ENCODE peak calls at places on chromosomes 11 and 22, in six cellular contexts. I is K562, L is HCT116, C is GM12878, Z is H1, H is SK-N-SH. D is an unnamed sample.

GRCh38 chr22:19811811-19812771 is 42.6 kb downstream of the GNB1L start:
- DNase-seq in H (peak), Z (peak), I (no peak), L (no peak), C (no peak), D (no peak)

GRCh38 chr11:131734871-131735270 is 364.5 kb downstream of the NTM start:
- DNase-seq in H (no peak), I (no peak), L (no peak), Z (no peak), C (no peak), D (no peak)

GRCh38 chr11:117315285-117316196 is 515 bp downstream of the BACE1 start:
- DNase-seq in Z (no peak), C (no peak), L (no peak), I (no peak), H (no peak), D (no peak)

GRCh38 chr11:119909495-119909894 is 180.5 kb upstream of the NECTIN1 start:
- DNase-seq in I (no peak), C (no peak), H (no peak), Z (no peak), L (no peak), D (no peak)

GRCh38 chr22:20750461-20751184 is 23.3 kb upstream of the SERPIND1 start:
- DNase-seq in L (no peak), I (no peak), Z (no peak), C (peak), H (no peak), D (no peak)

GRCh38 chr11:36609383-36609782 is 11.3 kb upstream of the RAG2 start:
- DNase-seq in Z (no peak), C (no peak), H (no peak), I (no peak), L (no peak), D (no peak)

GRCh38 chr11:133964946-133965632 is 8.3 kb upstream of the IGSF9B start:
- DNase-seq in C (no peak), L (no peak), I (no peak), Z (no peak), H (no peak), D (no peak)

GRCh38 chr22:20015971-20016733 is 471 bp downstream of the ARVCF start:
- DNase-seq in Z (peak), I (peak), C (no peak), L (no peak), H (peak), D (peak)

GRCh38 chr11:44617671-44618461 is 52.4 kb downstream of the CD82 start:
- DNase-seq in H (no peak), C (no peak), Z (no peak), I (no peak), L (no peak), D (no peak)

GRCh38 chr11:68370211-68371111 is 58.1 kb downstream of the LRP5 start:
- DNase-seq in L (no peak), C (peak), I (no peak), H (peak), Z (no peak), D (no peak)

GRCh38 chr11:120431633-120432032 is 79.9 kb upstream of the GRIK4 start:
- DNase-seq in C (no peak), H (peak), I (peak), Z (no peak), L (peak), D (peak)

GRCh38 chr11:46930089-46930488 is 6.5 kb upstream of the CSTPP1 start:
- DNase-seq in L (no peak), I (no peak), C (no peak), Z (no peak), H (no peak), D (peak)

GRCh38 chr11:75762885-75763284 is 5.7 kb upstream of the DGAT2 start:
- DNase-seq in I (no peak), L (no peak), H (no peak), C (no peak), Z (no peak), D (peak)

GRCh38 chr22:20562607-20563463 is 55.4 kb downstream of the MED15 start:
- DNase-seq in I (no peak), H (no peak), Z (no peak), L (no peak), C (no peak), D (no peak)

GRCh38 chr11:122756417-122756816 is 81.9 kb upstream of the CRTAM start:
- DNase-seq in L (no peak), C (no peak), I (no peak), Z (no peak), H (no peak), D (no peak)

GRCh38 chr11:118789501-118790356 is 1.2 kb downstream of the DDX6 start:
- DNase-seq in L (no peak), H (no peak), C (peak), I (no peak), Z (peak), D (no peak)

GRCh38 chr11:59582006-59582405 is 33.6 kb downstream of the OSBP start:
- DNase-seq in C (no peak), L (no peak), I (no peak), H (no peak), Z (no peak), D (no peak)

GRCh38 chr11:116725434-116726221 is 47.2 kb downstream of the BUD13 start:
- DNase-seq in Z (no peak), H (no peak), L (no peak), C (no peak), I (no peak), D (no peak)

GRCh38 chr11:61115498-61116224 is 13.4 kb downstream of the CD5 start:
- DNase-seq in I (no peak), L (no peak), Z (no peak), H (no peak), C (no peak), D (no peak)

GRCh38 chr11:94150056-94150455 is 21.4 kb downstream of the PANX1 start:
- DNase-seq in L (no peak), H (no peak), I (no peak), Z (no peak), C (no peak), D (no peak)

GRCh38 chr11:101288392-101288791 is 158.8 kb upstream of the PGR start:
- DNase-seq in C (no peak), H (no peak), Z (no peak), I (no peak), L (no peak), D (no peak)

GRCh38 chr11:119723952-119724325 is 5.1 kb downstream of the NECTIN1 start:
- DNase-seq in Z (no peak), H (no peak), L (no peak), C (no peak), I (no peak), D (no peak)

GRCh38 chr11:95715777-95716241 is 73.8 kb downstream of the FAM76B start:
- DNase-seq in Z (no peak), C (peak), L (no peak), H (no peak), I (no peak), D (peak)

DNA sequence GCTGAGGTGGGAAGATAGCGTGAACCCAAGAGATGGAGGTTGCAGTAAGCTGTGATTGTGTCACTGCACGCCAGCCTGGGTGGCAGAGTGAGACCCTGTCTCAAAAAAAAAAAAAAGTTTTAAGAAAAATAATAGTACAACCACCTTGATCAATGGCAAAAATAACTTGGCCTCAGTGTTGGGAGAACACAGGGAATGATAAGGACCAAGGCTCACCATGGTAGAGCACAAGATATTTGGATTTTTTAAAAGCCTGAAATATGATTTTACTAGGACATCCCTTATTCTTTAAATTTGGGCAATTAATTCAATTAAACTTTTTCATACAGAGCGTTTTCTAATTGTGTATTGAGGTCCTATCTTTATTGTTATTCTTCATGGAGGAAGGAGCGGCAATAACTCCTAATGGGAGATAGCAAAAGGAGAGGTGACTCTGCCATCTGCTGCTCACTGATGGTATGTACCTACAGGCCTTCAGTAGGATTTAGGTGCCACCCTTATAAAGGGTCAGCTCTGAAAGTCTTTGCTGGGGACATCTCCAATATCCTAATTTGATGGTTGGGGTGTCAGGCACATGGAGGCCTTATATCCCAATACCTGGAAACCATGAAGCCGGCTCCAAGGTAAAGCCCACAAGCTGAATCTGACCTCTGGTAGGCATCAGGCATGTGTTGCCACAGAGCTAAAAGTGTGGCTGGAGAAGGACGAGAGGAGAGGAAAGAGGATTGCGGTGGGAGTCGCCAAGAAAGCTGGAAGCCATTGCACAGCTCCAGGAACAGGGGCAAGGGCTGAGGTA is 21.9 kb upstream of the POLD3 start:
- DNase-seq in L (peak), C (no peak), Z (peak), H (peak), I (peak), D (peak)
- TF ChIP-seq YY1 in L (peak), C (no peak), Z (no peak), H (no peak), I (no peak), D (no peak)

GRCh38 chr11:127943763-127944162 is 643.6 kb downstream of the ETS1 start:
- DNase-seq in L (no peak), C (no peak), H (no peak), I (no peak), Z (no peak), D (no peak)
- TF ChIP-seq YY1 in L (no peak), C (no peak), H (no peak), I (no peak), Z (no peak), D (no peak)

DNA sequence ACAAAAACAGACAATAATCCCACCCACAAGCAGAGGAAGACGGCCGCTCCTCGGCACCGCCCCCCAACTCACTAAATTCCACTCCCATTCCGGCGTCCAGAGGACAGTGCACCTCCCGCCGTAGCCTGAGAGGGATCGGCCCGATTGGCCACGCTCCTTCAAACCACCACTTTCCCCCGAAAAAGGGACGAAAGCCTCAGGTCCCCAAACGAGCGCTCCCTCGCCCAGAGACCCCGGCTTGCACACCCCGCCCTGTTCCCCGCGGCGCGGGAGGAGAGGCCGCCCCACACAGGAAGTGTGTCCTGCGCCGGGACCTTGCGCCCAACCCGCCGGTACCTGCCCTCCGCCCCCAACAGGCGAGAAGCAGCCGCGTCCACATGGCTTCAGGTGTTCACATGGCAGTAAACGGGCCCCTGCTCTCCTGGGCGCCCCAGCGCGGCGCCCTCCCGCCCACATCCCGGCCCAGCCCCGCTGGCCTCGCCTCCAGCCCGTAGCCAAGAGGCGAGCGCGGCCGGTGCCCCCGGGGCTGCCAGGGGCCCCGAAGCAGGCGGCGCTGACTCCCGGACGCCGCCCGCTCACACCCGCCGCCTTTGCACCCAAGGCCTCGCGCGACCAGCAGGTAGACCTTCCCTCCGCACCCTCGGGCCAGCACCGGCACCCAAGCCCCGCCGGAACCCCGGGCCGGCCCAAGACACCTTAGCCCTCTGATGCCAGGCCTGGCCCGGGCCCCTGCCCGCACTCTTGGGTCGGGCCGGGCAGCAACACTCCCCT is 861 bp downstream of the TCF20 start:
- DNase-seq in Z (peak), H (peak), C (no peak), I (peak), L (peak), D (peak)
- TF ChIP-seq YY1 in Z (no peak), H (no peak), C (peak), I (no peak), L (no peak), D (no peak)

DNA sequence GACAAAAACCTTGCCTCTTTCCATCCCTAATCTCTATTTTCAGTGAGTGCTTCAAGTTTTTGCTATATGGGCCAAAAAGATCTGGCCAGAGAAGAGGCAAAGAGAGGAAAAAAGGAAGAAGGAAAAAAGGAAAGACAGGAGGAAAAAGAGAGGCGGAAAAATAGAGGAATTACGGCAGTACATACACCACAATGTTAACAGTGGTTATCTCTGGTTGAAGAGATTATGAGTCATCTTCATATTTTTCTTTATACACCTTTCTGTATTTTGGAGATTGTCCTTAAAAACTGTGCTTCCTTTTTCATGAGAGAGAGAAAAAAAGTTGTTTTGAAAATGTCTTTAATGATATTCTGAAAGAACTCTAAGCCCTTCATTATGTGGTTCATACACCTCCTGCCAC is 133.7 kb downstream of the SBF2 start:
- DNase-seq in I (no peak), H (no peak), Z (no peak), L (no peak), C (no peak), D (no peak)
- TF ChIP-seq YY1 in I (no peak), H (no peak), Z (no peak), L (no peak), C (no peak), D (no peak)